ENCODE peak calls at places on chromosomes 13 and 19, in four cellular contexts. One of them, this sample, is unnamed.

GRCh38 chr13:110412132-110412912 is 105.2 kb downstream of the COL4A2 start:
- DNase-seq in aorta: peak; percentile 91
- DNase-seq in breast epithelium: peak; percentile 86
- DNase-seq in stomach: peak; percentile 74
- DNase-seq in this sample: peak; percentile 75

GRCh38 chr13:95676100-95676774 is 702 bp upstream of the DNAJC3 start:
- DNase-seq in breast epithelium: no peak
- DNase-seq in stomach: peak; percentile 37
- DNase-seq in aorta: no peak
- DNase-seq in this sample: peak; percentile 24

GRCh38 chr13:78830508-78830907 is 171.6 kb upstream of the OBI1 start:
- DNase-seq in breast epithelium: no peak
- DNase-seq in stomach: no peak
- DNase-seq in aorta: no peak
- DNase-seq in this sample: no peak

GRCh38 chr13:30111810-30112209 is 195.5 kb downstream of the KATNAL1 start:
- DNase-seq in breast epithelium: no peak
- DNase-seq in stomach: no peak
- DNase-seq in aorta: no peak
- DNase-seq in this sample: no peak

GRCh38 chr13:32538234-32538620 is 368 bp downstream of the N4BP2L2 start:
- DNase-seq in stomach: peak; percentile 63
- DNase-seq in aorta: peak; percentile 62
- DNase-seq in breast epithelium: peak; percentile 53
- DNase-seq in this sample: no peak

GRCh38 chr13:82136880-82137279 is 1745.4 kb downstream of the SLITRK1 start:
- DNase-seq in aorta: no peak
- DNase-seq in stomach: no peak
- DNase-seq in breast epithelium: no peak
- DNase-seq in this sample: no peak

GRCh38 chr13:65597839-65598818 is 1632.0 kb downstream of the PCDH9 start:
- DNase-seq in aorta: no peak
- DNase-seq in stomach: no peak
- DNase-seq in breast epithelium: no peak
- DNase-seq in this sample: no peak

GRCh38 chr19:31349160-31349881 is at the start of gene TSHZ3:
- DNase-seq in stomach: peak; percentile 51
- DNase-seq in breast epithelium: no peak
- DNase-seq in aorta: peak; percentile 92
- DNase-seq in this sample: peak; percentile 72

GRCh38 chr13:45206340-45206739 is 5.5 kb upstream of the KCTD4 start:
- DNase-seq in breast epithelium: no peak
- DNase-seq in stomach: no peak
- DNase-seq in aorta: no peak
- DNase-seq in this sample: no peak

GRCh38 chr19:39390460-39390758 is 497 bp downstream of the PAF1 start:
- DNase-seq in stomach: peak; percentile 75
- DNase-seq in breast epithelium: peak; percentile 74
- DNase-seq in aorta: no peak
- DNase-seq in this sample: peak; percentile 75

GRCh38 chr19:41426116-41426841 is 895 bp downstream of the B3GNT8 start:
- DNase-seq in stomach: no peak
- DNase-seq in aorta: no peak
- DNase-seq in breast epithelium: no peak
- DNase-seq in this sample: no peak

GRCh38 chr19:28171983-28172382 is 1041.0 kb downstream of the UQCRFS1 start:
- DNase-seq in breast epithelium: no peak
- DNase-seq in stomach: no peak
- DNase-seq in aorta: no peak
- DNase-seq in this sample: no peak

GRCh38 chr19:49574206-49574755 is 6.1 kb downstream of the NOSIP start:
- DNase-seq in breast epithelium: no peak
- DNase-seq in stomach: no peak
- DNase-seq in aorta: no peak
- DNase-seq in this sample: no peak

GRCh38 chr13:30510811-30511371 is 45.2 kb upstream of the HMGB1 start:
- DNase-seq in stomach: no peak
- DNase-seq in aorta: no peak
- DNase-seq in breast epithelium: no peak
- DNase-seq in this sample: no peak

GRCh38 chr19:48628486-48629296 is 8.5 kb downstream of the DBP start:
- DNase-seq in aorta: no peak
- DNase-seq in stomach: no peak
- DNase-seq in breast epithelium: no peak
- DNase-seq in this sample: no peak

GRCh38 chr13:79776538-79776937 is 295.6 kb downstream of the NDFIP2 start:
- DNase-seq in breast epithelium: no peak
- DNase-seq in stomach: no peak
- DNase-seq in aorta: no peak
- DNase-seq in this sample: no peak

GRCh38 chr13:27869436-27870090 is 50.2 kb upstream of the PDX1 start:
- DNase-seq in stomach: no peak
- DNase-seq in aorta: no peak
- DNase-seq in breast epithelium: no peak
- DNase-seq in this sample: no peak
- H3K4me3 ChIP-seq in stomach: no peak overlapping the region
- H3K4me3 ChIP-seq in aorta: no peak overlapping the region
- H3K4me3 ChIP-seq in breast epithelium: no peak overlapping the region
- H3K4me3 ChIP-seq in this sample: no peak overlapping the region

DNA sequence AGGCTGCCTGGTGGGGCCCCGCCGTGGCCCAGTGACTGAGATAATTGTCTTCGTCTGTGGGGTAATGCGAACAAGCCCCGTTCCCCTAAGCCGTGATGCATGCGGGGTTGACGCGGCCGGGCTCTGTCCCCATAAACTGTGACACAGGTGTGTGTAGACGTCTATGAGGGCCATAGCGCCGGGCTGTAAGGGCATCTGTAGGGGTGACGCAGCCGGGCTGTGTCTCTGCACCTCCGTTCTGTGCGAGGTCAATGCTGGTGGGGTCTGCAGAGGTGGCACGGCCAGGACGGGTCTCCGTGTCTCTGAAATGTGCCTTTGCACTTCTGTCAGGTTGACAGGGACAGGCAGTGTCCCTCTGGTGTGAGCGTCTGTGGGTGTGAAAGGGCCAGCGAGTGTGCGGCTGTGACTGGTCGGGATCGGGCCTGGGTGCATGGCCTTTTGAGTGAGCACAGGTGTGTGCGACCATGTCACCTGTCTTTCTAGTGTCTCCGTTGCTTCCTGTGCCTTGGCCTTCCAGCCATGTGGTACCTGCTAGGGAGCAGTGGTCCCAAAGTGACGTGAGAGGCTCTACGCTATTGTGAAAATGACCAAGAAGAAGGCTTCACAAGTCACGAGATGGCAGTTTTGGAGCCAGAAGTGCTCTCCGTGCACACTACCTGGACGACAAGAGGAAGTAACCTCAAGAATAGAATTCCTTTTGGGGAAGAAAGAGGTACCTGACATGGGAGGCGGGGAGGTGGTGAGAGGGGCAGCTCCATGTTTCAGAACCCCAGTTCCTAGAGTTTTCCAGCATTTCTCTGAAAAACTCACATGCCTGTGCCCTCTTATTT is 16.4 kb upstream of the ZNF331 start:
- DNase-seq in breast epithelium: no peak
- DNase-seq in stomach: no peak
- DNase-seq in aorta: peak; percentile 57
- DNase-seq in this sample: no peak
- H3K27ac ChIP-seq in breast epithelium: no peak overlapping the region
- H3K27ac ChIP-seq in stomach: peak overlapping the region; percentile 88
- H3K27ac ChIP-seq in aorta: no peak overlapping the region
- H3K27ac ChIP-seq in this sample: no peak overlapping the region

GRCh38 chr19:24055548-24055947 is 31.4 kb upstream of the ZNF254 start:
- DNase-seq in aorta: no peak
- DNase-seq in stomach: no peak
- DNase-seq in breast epithelium: no peak
- DNase-seq in this sample: no peak
- H3K4me3 ChIP-seq in aorta: no peak overlapping the region
- H3K4me3 ChIP-seq in stomach: no peak overlapping the region
- H3K4me3 ChIP-seq in breast epithelium: no peak overlapping the region
- H3K4me3 ChIP-seq in this sample: no peak overlapping the region

GRCh38 chr19:18804139-18804601 is 13.1 kb upstream of the COMP start:
- DNase-seq in stomach: no peak
- DNase-seq in breast epithelium: no peak
- DNase-seq in aorta: no peak
- DNase-seq in this sample: no peak
- H3K27ac ChIP-seq in stomach: no peak overlapping the region
- H3K27ac ChIP-seq in breast epithelium: no peak overlapping the region
- H3K27ac ChIP-seq in aorta: no peak overlapping the region
- H3K27ac ChIP-seq in this sample: no peak overlapping the region

DNA sequence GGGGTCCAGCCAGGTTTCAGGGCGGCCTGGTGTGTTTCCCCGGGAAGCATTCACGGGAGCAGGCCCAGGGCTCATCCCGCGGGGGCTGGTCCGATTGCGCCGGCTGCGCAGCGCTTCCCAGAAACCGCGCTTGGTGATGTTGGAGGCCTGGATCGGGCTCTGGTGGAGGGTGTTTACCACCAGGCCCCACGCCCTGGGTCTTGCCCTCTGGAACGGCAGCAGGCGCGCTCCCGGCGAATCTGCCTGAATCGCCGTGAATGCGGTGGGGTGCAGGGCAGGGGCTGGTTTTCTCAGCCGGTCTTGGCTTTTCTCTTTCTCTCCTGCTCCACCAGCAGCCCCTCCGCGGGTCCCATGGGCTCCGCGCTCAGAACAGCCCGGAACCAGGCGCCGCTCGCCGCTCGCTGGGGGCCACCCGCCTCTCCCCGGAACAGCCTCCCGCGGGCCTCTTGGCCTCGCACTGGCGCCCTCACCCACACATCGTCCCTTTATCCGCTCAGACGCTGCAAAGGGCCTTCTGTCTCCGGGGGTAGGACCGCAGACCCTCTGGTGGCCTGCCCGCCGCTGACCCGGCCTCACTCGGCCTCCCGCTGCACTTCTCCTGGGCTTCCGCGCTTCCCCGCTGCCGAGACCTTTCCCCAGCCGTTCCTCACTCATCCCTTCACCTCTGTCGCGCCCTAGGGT is 69.4 kb upstream of the GJB6 start:
- DNase-seq in stomach: no peak
- DNase-seq in aorta: peak; percentile 48
- DNase-seq in breast epithelium: no peak
- DNase-seq in this sample: no peak
- H3K4me3 ChIP-seq in stomach: peak overlapping the region; percentile 12
- H3K4me3 ChIP-seq in aorta: no peak overlapping the region
- H3K4me3 ChIP-seq in breast epithelium: peak overlapping the region; percentile 51
- H3K4me3 ChIP-seq in this sample: no peak overlapping the region

GRCh38 chr13:98495627-98496238 is 81.2 kb downstream of the STK24 start:
- DNase-seq in stomach: no peak
- DNase-seq in breast epithelium: no peak
- DNase-seq in aorta: no peak
- DNase-seq in this sample: no peak

GRCh38 chr13:98496239-98496668 is 80.7 kb downstream of the STK24 start:
- DNase-seq in aorta: no peak
- DNase-seq in breast epithelium: no peak
- DNase-seq in stomach: no peak
- DNase-seq in this sample: peak; percentile 24

GRCh38 chr13:98493035-98493401 is 83.9 kb downstream of the STK24 start:
- DNase-seq in aorta: no peak
- DNase-seq in stomach: no peak
- DNase-seq in breast epithelium: no peak
- DNase-seq in this sample: no peak

GRCh38 chr13:98496966-98497365 is 79.9 kb downstream of the STK24 start:
- DNase-seq in aorta: no peak
- DNase-seq in breast epithelium: no peak
- DNase-seq in stomach: no peak
- DNase-seq in this sample: no peak

DNA sequence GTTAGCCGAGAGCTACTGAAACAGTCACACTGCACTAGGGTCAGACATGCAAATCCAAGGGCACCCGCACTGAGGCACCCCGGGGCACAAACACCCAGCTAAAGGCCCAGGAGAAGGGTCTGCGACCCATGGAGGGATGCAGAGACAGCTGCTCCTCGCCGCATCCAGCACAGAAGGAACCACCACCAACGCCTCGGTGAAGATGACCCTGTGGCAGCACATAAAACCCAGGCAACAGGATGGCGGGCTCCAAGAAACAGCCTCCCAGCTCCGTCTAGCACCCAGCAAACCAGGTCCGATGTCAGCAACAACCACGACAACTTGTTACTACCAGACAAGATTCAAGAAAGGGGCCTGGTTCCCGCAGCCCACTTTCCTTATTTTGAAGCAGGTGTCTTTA is 82.1 kb downstream of the STK24 start:
- DNase-seq in aorta: no peak
- DNase-seq in stomach: no peak
- DNase-seq in breast epithelium: no peak
- DNase-seq in this sample: no peak
- H3K27ac ChIP-seq in aorta: no peak overlapping the region
- H3K27ac ChIP-seq in stomach: peak overlapping the region; percentile 81
- H3K27ac ChIP-seq in breast epithelium: peak overlapping the region; percentile 43
- H3K27ac ChIP-seq in this sample: no peak overlapping the region

DNA sequence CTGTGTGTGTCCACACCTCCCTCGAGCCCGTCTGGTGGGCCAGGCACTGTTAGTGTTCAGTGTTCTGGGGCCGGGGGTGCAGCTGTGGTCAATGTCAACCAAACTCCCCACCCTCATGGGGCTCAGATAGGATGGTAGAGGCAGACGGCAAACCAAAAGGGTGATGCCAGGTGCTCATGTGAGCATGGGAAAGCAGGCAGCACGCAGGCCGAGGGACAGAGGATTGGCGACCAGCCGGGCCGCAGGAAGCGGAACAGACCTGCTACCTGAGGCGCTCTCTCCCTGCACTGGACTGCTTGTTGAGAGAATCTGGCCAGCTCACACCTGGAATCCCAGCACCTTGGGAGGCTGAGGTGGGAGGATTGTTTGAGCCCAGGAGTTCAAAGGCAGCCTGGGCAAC is 29.1 kb downstream of the DHX34 start:
- DNase-seq in stomach: no peak
- DNase-seq in aorta: no peak
- DNase-seq in breast epithelium: no peak
- DNase-seq in this sample: no peak
- H3K4me3 ChIP-seq in stomach: no peak overlapping the region
- H3K4me3 ChIP-seq in aorta: no peak overlapping the region
- H3K4me3 ChIP-seq in breast epithelium: no peak overlapping the region
- H3K4me3 ChIP-seq in this sample: no peak overlapping the region

DNA sequence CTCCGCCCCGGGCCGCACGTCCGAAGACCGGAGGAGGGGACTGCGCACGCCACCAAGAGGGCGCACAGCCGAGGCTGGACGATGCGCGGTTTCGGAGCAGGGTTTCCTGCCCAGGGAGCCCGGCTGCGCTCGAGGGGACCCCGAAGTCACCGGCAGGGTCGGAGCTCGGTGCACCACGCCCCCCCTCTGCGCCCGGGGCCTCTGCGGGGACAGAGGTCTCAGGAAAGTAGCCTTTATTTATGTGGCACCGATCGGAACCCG is 108.9 kb upstream of the DOCK9 start:
- DNase-seq in breast epithelium: no peak
- DNase-seq in aorta: peak; percentile 60
- DNase-seq in stomach: no peak
- DNase-seq in this sample: peak; percentile 19
- H3K27ac ChIP-seq in breast epithelium: peak overlapping the region; percentile 92
- H3K27ac ChIP-seq in aorta: peak overlapping the region; percentile 86
- H3K27ac ChIP-seq in stomach: peak overlapping the region; percentile 95
- H3K27ac ChIP-seq in this sample: peak overlapping the region; percentile 97

This sample was measured in prostate gland.